ENCODE peak calls at places on chromosomes 11 and 22, in seven cellular contexts. S is uterus, K is heart right ventricle, O is ascending aorta, V is fibroblast of lung, P is breast epithelium, Z is left ventricle myocardium inferior. B is an unnamed sample.

GRCh38 chr22:28600546-28601143 is 79.0 kb downstream of the TTC28 start:
- DNase-seq in S (no peak), K (no peak), O (no peak), V (peak), P (no peak), Z (no peak), B (no peak)

GRCh38 chr11:66443602-66444001 is 5.0 kb upstream of the MRPL11 start:
- DNase-seq in S (no peak), K (no peak), O (no peak), V (peak), P (no peak), Z (no peak), B (no peak)

GRCh38 chr11:122230387-122230760 is 114.4 kb upstream of the BLID start:
- DNase-seq in S (no peak), K (no peak), O (no peak), V (peak), P (no peak), Z (no peak), B (no peak)

GRCh38 chr11:112274007-112274783 is 13.5 kb upstream of the PLET1 start:
- DNase-seq in S (no peak), K (no peak), O (no peak), V (no peak), P (no peak), Z (no peak), B (no peak)

GRCh38 chr11:132586801-132587200 is 945.5 kb downstream of the OPCML start:
- DNase-seq in S (no peak), K (no peak), O (no peak), V (peak), P (no peak), Z (no peak), B (no peak)

GRCh38 chr11:2290351-2290841 is 11.3 kb downstream of the C11orf21 start:
- DNase-seq in S (peak), K (no peak), O (no peak), V (no peak), P (peak), Z (no peak), B (no peak)

GRCh38 chr11:60872952-60873524 is 5.7 kb downstream of the ZP1 start:
- DNase-seq in S (no peak), K (no peak), O (no peak), V (peak), P (no peak), Z (no peak), B (no peak)

GRCh38 chr11:27116684-27117083 is 76.1 kb downstream of the BBOX1 start:
- DNase-seq in S (no peak), K (no peak), O (no peak), V (peak), P (no peak), Z (no peak), B (no peak)

GRCh38 chr22:31346733-31347250 is 646 bp upstream of the PATZ1 start:
- DNase-seq in S (peak), K (peak), O (no peak), V (peak), P (peak), Z (peak), B (no peak)

GRCh38 chr11:77400306-77400705 is 73.6 kb downstream of the PAK1 start:
- DNase-seq in S (no peak), K (no peak), O (no peak), V (no peak), P (no peak), Z (no peak), B (no peak)

GRCh38 chr11:77397631-77398030 is 76.3 kb downstream of the PAK1 start:
- DNase-seq in S (no peak), K (no peak), O (no peak), V (no peak), P (no peak), Z (no peak), B (no peak)

GRCh38 chr11:77396305-77396704 is 77.6 kb downstream of the PAK1 start:
- DNase-seq in S (no peak), K (no peak), O (no peak), V (no peak), P (no peak), Z (no peak), B (no peak)

GRCh38 chr11:77395460-77396175 is 78.3 kb downstream of the PAK1 start:
- DNase-seq in S (no peak), K (no peak), O (no peak), V (no peak), P (no peak), Z (no peak), B (no peak)

DNA sequence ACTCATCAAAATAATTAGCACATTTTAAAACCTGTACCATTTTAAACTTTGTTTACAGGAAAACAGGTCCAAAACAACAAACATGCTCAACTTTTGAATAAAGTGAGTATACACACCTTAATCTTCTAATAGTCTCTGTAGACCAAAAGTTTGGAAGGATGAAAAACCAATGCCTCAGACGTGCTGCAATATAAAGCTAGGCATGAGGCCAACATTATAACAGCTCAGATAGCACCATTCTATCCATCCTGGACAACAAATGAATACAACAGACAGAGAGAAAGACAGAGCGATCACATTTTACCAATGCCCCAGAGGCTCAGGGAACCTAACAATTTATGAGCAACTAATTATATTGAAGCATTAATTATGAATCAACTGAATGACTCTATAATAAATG is 77.0 kb downstream of the PAK1 start:
- DNase-seq in S (no peak), K (no peak), O (no peak), V (no peak), P (no peak), Z (no peak), B (no peak)
- H3K27ac ChIP-seq in S (no peak), K (no peak), O (no peak), V (no peak), P (no peak), Z (no peak), B (no peak)

GRCh38 chr11:19802773-19803293 is 90.2 kb downstream of the NAV2 start:
- DNase-seq in S (no peak), K (no peak), O (no peak), V (no peak), P (no peak), Z (no peak), B (no peak)
- H3K27ac ChIP-seq in S (no peak), K (no peak), O (no peak), V (no peak), P (no peak), Z (no peak), B (no peak)

GRCh38 chr22:17949926-17950473 is 74.4 kb downstream of the MICAL3 start:
- DNase-seq in S (no peak), K (no peak), O (no peak), V (no peak), P (no peak), Z (no peak), B (no peak)
- H3K27ac ChIP-seq in S (no peak), K (peak), O (no peak), V (no peak), P (no peak), Z (peak), B (no peak)

GRCh38 chr22:36377022-36377631 is 10.6 kb downstream of the MYH9 start:
- DNase-seq in S (no peak), K (no peak), O (no peak), V (no peak), P (no peak), Z (no peak), B (no peak)

GRCh38 chr22:36376265-36376664 is 11.5 kb downstream of the MYH9 start:
- DNase-seq in S (no peak), K (no peak), O (no peak), V (no peak), P (no peak), Z (no peak), B (no peak)

GRCh38 chr22:36374603-36375024 is 13.2 kb downstream of the MYH9 start:
- DNase-seq in S (no peak), K (no peak), O (no peak), V (peak), P (no peak), Z (no peak), B (no peak)

GRCh38 chr22:36373258-36373579 is 14.5 kb downstream of the MYH9 start:
- DNase-seq in S (no peak), K (no peak), O (no peak), V (no peak), P (peak), Z (peak), B (no peak)

GRCh38 chr22:36375071-36375980 is 12.4 kb downstream of the MYH9 start:
- DNase-seq in S (no peak), K (no peak), O (no peak), V (no peak), P (no peak), Z (no peak), B (no peak)
- H3K27ac ChIP-seq in S (peak), K (peak), O (peak), V (peak), P (peak), Z (peak), B (no peak)

GRCh38 chr22:46646531-46647211 is 26.5 kb downstream of the GRAMD4 start:
- DNase-seq in S (no peak), K (no peak), O (no peak), V (no peak), P (no peak), Z (no peak), B (no peak)

GRCh38 chr22:46651316-46651715 is 31.1 kb downstream of the GRAMD4 start:
- DNase-seq in S (no peak), K (no peak), O (no peak), V (no peak), P (no peak), Z (no peak), B (no peak)

GRCh38 chr22:46650078-46650810 is 30.1 kb downstream of the GRAMD4 start:
- DNase-seq in S (no peak), K (no peak), O (no peak), V (no peak), P (no peak), Z (no peak), B (no peak)

GRCh38 chr22:46652081-46652929 is 32.1 kb downstream of the GRAMD4 start:
- DNase-seq in S (no peak), K (peak), O (no peak), V (peak), P (no peak), Z (peak), B (no peak)

DNA sequence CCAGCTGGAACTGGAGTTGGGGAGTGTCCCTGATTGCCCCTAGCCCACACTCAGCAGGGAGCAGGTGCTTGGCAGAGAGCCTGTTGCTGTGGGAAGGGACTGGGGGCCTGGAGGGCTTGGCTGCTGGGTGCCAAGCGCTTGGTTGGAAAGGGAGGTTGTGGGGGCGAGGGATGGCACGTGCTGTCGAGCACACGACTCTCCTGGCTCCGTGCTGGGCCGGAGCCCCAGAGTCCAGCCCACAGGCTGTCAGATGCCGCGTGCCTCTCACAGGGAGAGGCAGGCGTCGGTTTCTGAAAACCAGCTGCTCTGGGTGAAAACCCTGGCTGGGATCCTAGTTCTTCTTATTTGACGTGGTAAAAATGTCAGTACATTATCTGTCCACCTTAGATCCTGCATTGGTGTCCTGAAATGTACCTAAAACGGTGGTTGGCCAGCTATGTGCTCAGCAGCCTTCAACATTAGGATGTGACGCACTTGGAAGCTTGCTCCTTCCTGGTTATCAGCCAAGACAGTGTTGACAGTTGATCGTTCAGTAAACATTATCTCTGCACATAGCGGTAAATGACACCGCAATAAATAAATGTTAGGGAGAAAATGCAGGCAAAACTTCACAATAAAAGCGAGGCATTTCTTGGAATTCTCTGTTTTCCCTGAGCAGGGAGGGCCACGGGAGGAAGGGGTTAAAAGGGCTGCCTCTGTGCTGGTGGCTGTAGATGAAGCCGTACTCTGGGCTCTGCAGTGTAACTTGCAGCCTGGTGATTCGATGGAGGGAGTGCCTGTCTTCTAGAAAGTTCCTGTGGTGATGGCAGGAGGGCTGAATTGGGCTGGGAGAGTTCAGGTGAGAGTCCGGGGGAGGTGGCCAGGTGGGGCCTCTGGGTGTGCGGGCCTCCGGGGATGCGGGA is 29.2 kb downstream of the GRAMD4 start:
- DNase-seq in S (peak), K (peak), O (no peak), V (no peak), P (no peak), Z (peak), B (no peak)
- H3K27ac ChIP-seq in S (peak), K (peak), O (no peak), V (peak), P (peak), Z (peak), B (no peak)

B was measured in iPS DF 6.9.